ENCODE peak calls at places on chromosomes 3 and 15, in six cellular contexts. R is SJSA1, Z is neuronal stem cell, U is pancreas, M is MM.1S, C is NT2/D1. V is an unnamed sample.

GRCh38 chr15:40093224-40093842 is 15.3 kb downstream of the BMF start:
- DNase-seq in R (no peak), Z (no peak), U (no peak), M (no peak), C (no peak), V (peak; percentile 39)

GRCh38 chr3:140298043-140298442 is 363.1 kb downstream of the CLSTN2 start:
- DNase-seq in R (no peak), Z (no peak), U (no peak), M (no peak), C (no peak), V (no peak)

GRCh38 chr3:89046661-89047060 is 60.8 kb upstream of the EPHA3 start:
- DNase-seq in R (no peak), Z (no peak), U (no peak), M (no peak), C (no peak), V (no peak)

GRCh38 chr15:84099181-84099580 is 136.4 kb upstream of the GOLGA6L4 start:
- DNase-seq in R (no peak), Z (no peak), U (no peak), M (peak; percentile 50), C (no peak), V (no peak)

GRCh38 chr3:126432361-126432760 is 37.7 kb downstream of the CFAP100 start:
- DNase-seq in R (no peak), Z (no peak), U (no peak), M (no peak), C (no peak), V (no peak)

GRCh38 chr15:73748731-73749130 is 4.4 kb downstream of the INSYN1 start:
- DNase-seq in R (no peak), Z (no peak), U (no peak), M (no peak), C (no peak), V (no peak)

GRCh38 chr15:33045066-33045810 is 149.3 kb downstream of the FMN1 start:
- DNase-seq in R (no peak), Z (no peak), U (no peak), M (no peak), C (no peak), V (no peak)

GRCh38 chr3:126208618-126209256 is 28.4 kb upstream of the ALDH1L1 start:
- DNase-seq in R (peak; percentile 91), Z (no peak), U (peak; percentile 84), M (no peak), C (no peak), V (no peak)

GRCh38 chr3:130892759-130893239 is 1.1 kb upstream of the ATP2C1 start:
- DNase-seq in R (peak; percentile 59), Z (peak; percentile 56), U (peak; percentile 57), M (peak; percentile 89), C (peak; percentile 63), V (peak; percentile 70)

GRCh38 chr15:91855684-91856553 is 2.4 kb downstream of the SLCO3A1 start:
- DNase-seq in R (no peak), Z (peak; percentile 9), U (no peak), M (no peak), C (peak; percentile 40), V (no peak)

GRCh38 chr3:78644847-78645246 is 1123.0 kb downstream of the ROBO1 start:
- DNase-seq in R (no peak), Z (no peak), U (no peak), M (peak; percentile 30), C (no peak), V (no peak)

GRCh38 chr15:73747847-73748605 is 5.1 kb downstream of the INSYN1 start:
- DNase-seq in R (no peak), Z (no peak), U (no peak), M (no peak), C (no peak), V (no peak)

GRCh38 chr3:157204431-157204830 is 44.5 kb upstream of the CCNL1 start:
- DNase-seq in R (no peak), Z (no peak), U (no peak), M (peak; percentile 50), C (no peak), V (no peak)

GRCh38 chr15:89072277-89072869 is 15.9 kb upstream of the ABHD2 start:
- DNase-seq in R (no peak), Z (no peak), U (no peak), M (no peak), C (no peak), V (no peak)

GRCh38 chr3:71478568-71478967 is 105.0 kb downstream of the FOXP1 start:
- DNase-seq in R (no peak), Z (no peak), U (no peak), M (no peak), C (no peak), V (no peak)

GRCh38 chr3:21645121-21645897 is 105.7 kb downstream of the ZNF385D start:
- DNase-seq in R (no peak), Z (no peak), U (peak; percentile 46), M (no peak), C (no peak), V (no peak)

GRCh38 chr15:25850154-25851111 is 12.7 kb downstream of the ATP10A start:
- DNase-seq in R (peak; percentile 94), Z (peak; percentile 30), U (peak; percentile 15), M (peak; percentile 9), C (peak; percentile 18), V (peak; percentile 54)

GRCh38 chr3:155281892-155282291 is 11.6 kb downstream of the STRIT1 start:
- DNase-seq in R (no peak), Z (no peak), U (no peak), M (no peak), C (peak; percentile 38), V (peak; percentile 22)

GRCh38 chr3:38455639-38456430 is 2.1 kb downstream of the ACVR2B start:
- DNase-seq in R (no peak), Z (no peak), U (no peak), M (no peak), C (no peak), V (no peak)

GRCh38 chr3:58564456-58565160 is 12.6 kb downstream of the FAM107A start:
- DNase-seq in R (peak; percentile 86), Z (no peak), U (no peak), M (no peak), C (no peak), V (no peak)

GRCh38 chr15:99902248-99902647 is 169.0 kb upstream of the LYSMD4 start:
- DNase-seq in R (no peak), Z (no peak), U (no peak), M (no peak), C (no peak), V (no peak)

GRCh38 chr15:26083457-26084350 is 220.6 kb upstream of the ATP10A start:
- DNase-seq in R (no peak), Z (no peak), U (no peak), M (no peak), C (no peak), V (no peak)

GRCh38 chr15:89177633-89178306 is 43.6 kb downstream of the RLBP1 start:
- DNase-seq in R (peak; percentile 66), Z (peak; percentile 74), U (peak; percentile 37), M (peak; percentile 64), C (peak; percentile 65), V (peak; percentile 95)

GRCh38 chr15:77224352-77224751 is 153.4 kb upstream of the TSPAN3 start:
- DNase-seq in R (no peak), Z (peak; percentile 17), U (no peak), M (peak; percentile 19), C (no peak), V (peak; percentile 78)

GRCh38 chr3:38488949-38489348 is 7.2 kb upstream of the EXOG start:
- DNase-seq in R (no peak), Z (no peak), U (no peak), M (no peak), C (no peak), V (no peak)

GRCh38 chr3:158659454-158660237 is 12.8 kb downstream of the LXN start:
- DNase-seq in R (peak; percentile 62), Z (peak; percentile 8), U (peak; percentile 24), M (peak; percentile 75), C (no peak), V (peak; percentile 68)

GRCh38 chr15:24784506-24784905 is 108.9 kb downstream of the NPAP1 start:
- DNase-seq in R (no peak), Z (no peak), U (no peak), M (no peak), C (no peak), V (no peak)

GRCh38 chr3:5095879-5096278 is 26.2 kb upstream of the ARL8B start:
- DNase-seq in R (no peak), Z (peak; percentile 33), U (no peak), M (no peak), C (no peak), V (no peak)
- H3K4me3 ChIP-seq in R (no peak overlapping the region), Z (no peak overlapping the region), U (no peak overlapping the region), M (no peak overlapping the region), C (peak overlapping the region; percentile 17), V (no peak overlapping the region)

GRCh38 chr3:50155491-50155878 is 361 bp downstream of the SEMA3F start:
- DNase-seq in R (no peak), Z (no peak), U (no peak), M (no peak), C (no peak), V (no peak)
- H3K4me1 ChIP-seq in R (peaks cover 11% of the 10 kb centered on the region), Z (peaks cover 10% of the 10 kb centered on the region), U (peaks cover 3% of the 10 kb centered on the region), M (peaks cover 4% of the 10 kb centered on the region), C (peaks cover 50% of the 10 kb centered on the region), V (peaks cover 10% of the 10 kb centered on the region)

GRCh38 chr3:43014216-43014615 is 35.1 kb downstream of the GASK1A start:
- DNase-seq in R (no peak), Z (no peak), U (no peak), M (no peak), C (no peak), V (no peak)

GRCh38 chr3:43012189-43012588 is 33.1 kb downstream of the GASK1A start:
- DNase-seq in R (no peak), Z (no peak), U (no peak), M (no peak), C (no peak), V (no peak)

GRCh38 chr3:43014990-43015389 is 35.9 kb downstream of the GASK1A start:
- DNase-seq in R (no peak), Z (no peak), U (no peak), M (no peak), C (no peak), V (no peak)

GRCh38 chr3:43013256-43013655 is 34.1 kb downstream of the GASK1A start:
- DNase-seq in R (no peak), Z (no peak), U (no peak), M (no peak), C (no peak), V (no peak)

GRCh38 chr3:43013743-43014155 is 34.6 kb downstream of the GASK1A start:
- DNase-seq in R (no peak), Z (no peak), U (no peak), M (no peak), C (no peak), V (no peak)
- H3K9me3 ChIP-seq in R (no peaks in the 10 kb centered on the region), Z (peaks cover 9% of the 10 kb centered on the region), U (no peaks in the 10 kb centered on the region), M (no peaks in the 10 kb centered on the region), C (peaks cover 54% of the 10 kb centered on the region), V (no peaks in the 10 kb centered on the region)

DNA sequence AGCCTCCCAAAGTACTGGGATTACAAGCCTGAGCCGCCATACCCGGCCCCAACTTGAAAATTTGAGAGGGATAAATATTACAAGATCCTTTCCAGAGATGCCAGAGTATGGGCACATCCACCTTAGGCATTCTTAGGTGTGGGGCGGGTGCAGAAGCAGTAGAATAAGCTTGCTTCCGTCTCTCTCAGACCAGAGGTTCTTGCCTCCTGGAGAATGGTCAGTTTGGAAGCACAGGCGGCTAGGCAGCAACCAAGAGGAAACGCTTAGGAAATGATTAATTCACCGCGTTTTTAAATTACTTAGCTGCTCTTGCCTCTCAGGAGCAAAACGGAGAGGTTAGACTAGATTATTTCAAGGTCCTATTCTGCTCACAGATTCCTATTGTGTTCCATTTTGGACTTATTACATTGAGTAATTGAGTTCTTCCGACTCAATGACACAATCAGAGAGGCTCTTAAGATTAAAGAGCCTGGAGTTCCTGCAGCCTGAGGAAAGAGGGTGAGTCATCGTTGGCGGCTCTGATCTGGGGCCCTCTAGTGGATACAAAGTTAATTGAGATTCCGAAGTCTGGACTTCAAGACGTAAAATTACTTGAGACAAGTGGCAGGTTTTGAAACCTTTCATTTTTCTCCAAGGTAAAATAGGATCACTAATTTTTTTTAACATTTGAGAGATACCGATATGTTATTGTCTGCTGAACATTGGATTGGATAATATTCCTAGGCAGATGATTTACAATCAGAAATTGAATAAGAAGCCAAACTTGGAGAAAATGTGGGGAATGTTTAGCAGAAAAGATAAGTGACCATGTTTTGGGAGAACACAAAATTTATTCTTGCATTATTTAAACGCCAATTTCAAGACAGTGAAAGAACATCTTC is 5.8 kb upstream of the TOPAZ1 start:
- DNase-seq in R (peak; percentile 51), Z (peak; percentile 63), U (peak; percentile 48), M (peak; percentile 80), C (peak; percentile 77), V (peak; percentile 77)
- H3K4me3 ChIP-seq in R (no peak overlapping the region), Z (no peak overlapping the region), U (peak overlapping the region; percentile 11), M (no peak overlapping the region), C (no peak overlapping the region), V (no peak overlapping the region)

V was measured in HAP-1.